ENCODE peak calls at places on chromosomes 3 and 15, in four cellular contexts. S, T, O and I are unnamed samples.
A peak's percentile ranks its signal among the peaks of the same experiment; 100 is the strongest.

GRCh38 chr15:39282663-39283208 is 298.1 kb upstream of the THBS1 start:
- DNase-seq in O (no peak), S (no peak), T (no peak), I (no peak)

GRCh38 chr3:65539620-65540019 is 499.1 kb downstream of the MAGI1 start:
- DNase-seq in O (no peak), T (no peak), S (no peak), I (no peak)

GRCh38 chr3:36380171-36381031 is at the start of gene STAC:
- DNase-seq in O (peak; percentile 8), S (no peak), T (no peak), I (no peak)

GRCh38 chr3:9552252-9552999 is 1.2 kb downstream of the LHFPL4 start:
- DNase-seq in S (no peak), T (peak; percentile 45), O (peak; percentile 16), I (no peak)

GRCh38 chr15:89630260-89630659 is 25.0 kb downstream of the KIF7 start:
- DNase-seq in S (no peak), O (no peak), T (no peak), I (no peak)

GRCh38 chr3:187281191-187281714 is 10.3 kb downstream of the MASP1 start:
- DNase-seq in T (no peak), S (no peak), O (no peak), I (no peak)

GRCh38 chr3:53570709-53571108 is 76.3 kb downstream of the CACNA1D start:
- DNase-seq in S (no peak), T (no peak), O (no peak), I (no peak)

GRCh38 chr15:51403072-51403878 is 61.8 kb downstream of the GLDN start:
- DNase-seq in O (no peak), S (no peak), T (peak; percentile 44), I (no peak)

GRCh38 chr3:137110392-137110996 is 152.7 kb downstream of the IL20RB start:
- DNase-seq in O (no peak), T (peak; percentile 16), S (no peak), I (no peak)

GRCh38 chr15:90881181-90881977 is 2.9 kb upstream of the FES start:
- DNase-seq in S (no peak), O (no peak), T (no peak), I (no peak)

GRCh38 chr3:78003090-78003489 is 963.2 kb downstream of the ROBO2 start:
- DNase-seq in O (no peak), S (no peak), T (no peak), I (no peak)

GRCh38 chr3:156449712-156450574 is 105.0 kb downstream of the SSR3 start:
- DNase-seq in T (peak; percentile 67), S (no peak), O (no peak), I (no peak)

GRCh38 chr15:33148129-33148850 is 46.2 kb downstream of the FMN1 start:
- DNase-seq in O (no peak), S (no peak), T (no peak), I (no peak)

GRCh38 chr3:190646996-190647395 is 133.1 kb downstream of the IL1RAP start:
- DNase-seq in O (no peak), T (no peak), S (no peak), I (no peak)

GRCh38 chr3:153753035-153753434 is 368.2 kb upstream of the ARHGEF26 start:
- DNase-seq in O (no peak), T (no peak), S (no peak), I (no peak)

GRCh38 chr3:104582092-104582491 is 784.6 kb upstream of the ALCAM start:
- DNase-seq in S (no peak), T (no peak), O (no peak), I (no peak)

GRCh38 chr3:170321326-170322034 is 36.0 kb upstream of the SKIL start:
- DNase-seq in O (no peak), S (no peak), T (no peak), I (no peak)

GRCh38 chr3:126438746-126439145 is 36.9 kb downstream of the ZXDC start:
- DNase-seq in O (no peak), S (no peak), T (no peak), I (no peak)

GRCh38 chr3:1183320-1184048 is 90.7 kb downstream of the CNTN6 start:
- DNase-seq in O (no peak), T (no peak), S (no peak), I (no peak)

GRCh38 chr3:106913966-106914365 is 463.3 kb upstream of the CCDC54 start:
- DNase-seq in T (no peak), O (no peak), S (no peak), I (no peak)

GRCh38 chr15:29470794-29471193 is 201.2 kb upstream of the NSMCE3 start:
- DNase-seq in S (no peak), T (no peak), O (peak; percentile 39), I (no peak)

GRCh38 chr3:139538733-139539132 is 809 bp downstream of the RBP1 start:
- DNase-seq in S (peak; percentile 26), O (peak; percentile 26), T (no peak), I (no peak)

GRCh38 chr3:15241341-15241740 is 35.3 kb downstream of the CAPN7 start:
- DNase-seq in S (no peak), O (no peak), T (peak; percentile 40), I (no peak)

GRCh38 chr3:64873400-64873799 is 185.6 kb upstream of the ADAMTS9 start:
- DNase-seq in T (no peak), O (no peak), S (no peak), I (no peak)

DNA sequence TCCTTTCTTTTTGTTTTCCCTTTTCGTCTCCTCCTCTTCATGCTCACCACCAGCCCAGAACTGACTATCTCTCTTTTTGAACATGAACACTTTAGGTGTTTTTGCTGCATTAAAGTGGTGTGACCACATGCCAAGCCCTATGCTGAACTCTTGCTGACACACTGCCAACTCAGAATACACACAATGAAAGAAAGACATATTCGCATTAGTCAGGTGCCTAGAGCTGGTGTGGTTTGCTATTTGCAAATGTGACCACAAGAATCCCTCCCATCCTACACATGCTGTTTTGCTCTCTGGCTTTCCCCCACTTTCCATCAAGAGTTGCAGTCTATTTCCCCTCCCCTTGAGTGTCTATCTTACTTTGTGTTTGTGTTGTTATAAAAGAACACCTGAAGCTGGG is 967.8 kb upstream of the CFAP20DC start:
- DNase-seq in O (no peak), S (no peak), T (no peak), I (no peak)
- H3K27ac ChIP-seq in O (no peak overlapping the region), S (no peak overlapping the region), T (no peak overlapping the region), I (no peak overlapping the region)

GRCh38 chr3:101561630-101562328 is at the start of gene TRMT10C:
- DNase-seq in S (peak; percentile 85), O (peak; percentile 94), T (peak; percentile 95), I (peak; percentile 82)
- TF ChIP-seq POLR2A in S (peak; percentile 77), O (peak; percentile 88), T (peak; percentile 94), I (peak; percentile 83)

GRCh38 chr3:101781166-101781565 is 2.2 kb downstream of the NXPE3 start:
- DNase-seq in O (no peak), S (no peak), T (no peak), I (no peak)

GRCh38 chr3:101780661-101781060 is 1.6 kb downstream of the NXPE3 start:
- DNase-seq in O (no peak), T (peak; percentile 52), S (no peak), I (peak; percentile 59)

GRCh38 chr3:101779808-101780366 is 876 bp downstream of the NXPE3 start:
- DNase-seq in S (no peak), O (no peak), T (no peak), I (no peak)

GRCh38 chr3:101779047-101779807 is at the start of gene NXPE3:
- DNase-seq in S (peak; percentile 84), T (peak; percentile 90), O (peak; percentile 93), I (peak; percentile 94)

GRCh38 chr3:101778385-101779046 is 495 bp upstream of the NXPE3 start:
- DNase-seq in O (no peak), S (no peak), T (no peak), I (no peak)
- H3K27ac ChIP-seq in O (peak overlapping the region; percentile 93), S (peak overlapping the region; percentile 89), T (peak overlapping the region; percentile 54), I (peak overlapping the region; percentile 89)

GRCh38 chr3:40130721-40131120 is 178.8 kb upstream of the EIF1B start:
- DNase-seq in T (no peak), O (no peak), S (no peak), I (no peak)
- TF ChIP-seq POLR2A in T (no peak), O (no peak), S (no peak), I (no peak)

GRCh38 chr3:71543371-71544016 is 40.0 kb downstream of the FOXP1 start:
- DNase-seq in O (no peak), S (no peak), T (no peak), I (peak; percentile 37)
- H3K27ac ChIP-seq in O (peak overlapping the region; percentile 76), S (peak overlapping the region; percentile 52), T (no peak overlapping the region), I (peak overlapping the region; percentile 27)

GRCh38 chr3:52046186-52046913 is 10.0 kb downstream of the DUSP7 start:
- DNase-seq in O (no peak), T (peak; percentile 96), S (peak; percentile 81), I (no peak)
- TF ChIP-seq POLR2A in O (no peak), T (peak; percentile 75), S (no peak), I (no peak)

DNA sequence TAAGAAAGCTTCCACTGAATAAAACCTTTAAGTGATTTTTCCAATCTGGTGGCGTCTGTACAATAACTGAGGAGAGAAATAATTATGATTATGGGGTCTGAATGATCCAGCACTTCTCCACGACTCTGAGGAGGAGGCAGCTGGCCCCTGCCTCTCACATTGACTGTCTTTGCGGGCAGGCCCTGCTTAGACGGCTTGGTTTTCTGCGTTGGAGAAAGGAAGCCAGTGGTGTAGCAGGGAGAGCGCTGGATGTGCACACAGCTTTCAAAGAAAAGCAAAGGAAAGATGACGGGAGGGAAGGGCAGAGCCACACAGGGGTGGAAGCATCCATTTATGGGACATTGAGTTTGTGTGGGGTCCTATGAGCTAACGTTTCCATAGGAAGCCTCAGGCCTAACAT is 62.5 kb downstream of the MGLL start:
- DNase-seq in T (no peak), O (no peak), S (no peak), I (no peak)
- H3K27ac ChIP-seq in T (no peak overlapping the region), O (no peak overlapping the region), S (no peak overlapping the region), I (peak overlapping the region; percentile 73)

GRCh38 chr15:75729304-75730069 is 16.8 kb upstream of the CSPG4 start:
- DNase-seq in T (no peak), S (no peak), O (no peak), I (no peak)

GRCh38 chr15:75725021-75725718 is 12.5 kb upstream of the CSPG4 start:
- DNase-seq in S (no peak), T (no peak), O (no peak), I (peak; percentile 7)

GRCh38 chr15:75725719-75726607 is 13.3 kb upstream of the CSPG4 start:
- DNase-seq in O (no peak), S (no peak), T (no peak), I (peak; percentile 5)

GRCh38 chr15:75727031-75727531 is 14.4 kb upstream of the CSPG4 start:
- DNase-seq in T (no peak), S (no peak), O (no peak), I (peak; percentile 11)

GRCh38 chr15:75727851-75728715 is 15.4 kb upstream of the CSPG4 start:
- DNase-seq in S (no peak), T (peak; percentile 34), O (peak; percentile 67), I (no peak)
- TF ChIP-seq POLR2A in S (no peak), T (no peak), O (no peak), I (no peak)

DNA sequence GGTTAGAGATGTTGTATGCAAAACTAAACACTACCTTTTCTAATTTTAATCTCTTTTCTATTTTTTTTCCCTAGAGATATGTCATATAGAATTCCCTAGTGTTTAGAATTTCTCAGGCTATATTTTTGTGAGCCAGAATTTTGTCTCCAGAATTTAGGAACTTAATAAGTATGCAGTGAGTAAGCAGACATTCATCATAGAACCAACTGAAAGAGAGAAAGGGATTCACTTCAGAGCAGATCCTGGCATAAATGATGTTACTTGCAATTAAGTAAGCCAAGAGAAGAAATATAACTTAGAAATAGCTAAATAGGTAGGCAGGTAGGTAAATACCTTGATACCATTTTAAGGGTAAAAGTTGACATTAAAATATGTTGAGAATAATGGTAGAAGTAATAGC is 288.9 kb downstream of the ZNF385D start:
- DNase-seq in S (no peak), T (no peak), O (no peak), I (no peak)
- H3K27ac ChIP-seq in S (no peak overlapping the region), T (no peak overlapping the region), O (no peak overlapping the region), I (no peak overlapping the region)